ENCODE peak calls at places on chromosomes 6 and 20, in five cellular contexts. D is neural crest cell, A is cardiac muscle cell, I is GM23338, W is stomach. Q is an unnamed sample.

GRCh38 chr6:133707456-133707855 is 181.5 kb upstream of the TCF21 start:
- DNase-seq in D (no peak), A (no peak), I (peak), W (no peak), Q (no peak)

GRCh38 chr6:154548130-154548830 is 37.8 kb upstream of the CNKSR3 start:
- DNase-seq in D (no peak), A (no peak), I (no peak), W (peak), Q (no peak)

GRCh38 chr6:87722831-87723726 is 21.0 kb upstream of the AKIRIN2 start:
- DNase-seq in D (no peak), A (peak), I (peak), W (peak), Q (peak)

GRCh38 chr6:162119349-162119748 is 608.2 kb downstream of the PRKN start:
- DNase-seq in D (no peak), A (no peak), I (peak), W (no peak), Q (no peak)

GRCh38 chr6:123276439-123277045 is 280.5 kb downstream of the CLVS2 start:
- DNase-seq in D (no peak), A (no peak), I (peak), W (no peak), Q (no peak)

GRCh38 chr20:16538779-16539178 is 34.5 kb downstream of the KIF16B start:
- DNase-seq in D (no peak), A (no peak), I (no peak), W (no peak), Q (no peak)

GRCh38 chr20:3157817-3158216 is 1.8 kb downstream of the FASTKD5 start:
- DNase-seq in D (no peak), A (no peak), I (no peak), W (no peak), Q (no peak)

GRCh38 chr20:10075606-10076005 is 40.8 kb downstream of the ANKEF1 start:
- DNase-seq in D (no peak), A (no peak), I (no peak), W (no peak), Q (no peak)

GRCh38 chr6:52157301-52157930 is 28.8 kb upstream of the IL17A start:
- DNase-seq in D (no peak), A (no peak), I (no peak), W (no peak), Q (no peak)

GRCh38 chr6:120451508-120451907 is 882.8 kb downstream of the TBC1D32 start:
- DNase-seq in D (no peak), A (no peak), I (no peak), W (no peak), Q (no peak)

GRCh38 chr6:16450821-16451220 is 212.4 kb downstream of the GMPR start:
- DNase-seq in D (no peak), A (no peak), I (no peak), W (no peak), Q (no peak)

GRCh38 chr20:38143646-38144554 is 21.2 kb downstream of the TGM2 start:
- DNase-seq in D (no peak), A (peak), I (no peak), W (peak), Q (peak)

GRCh38 chr6:157438611-157439109 is 57.7 kb downstream of the ZDHHC14 start:
- DNase-seq in D (no peak), A (no peak), I (no peak), W (no peak), Q (no peak)

GRCh38 chr20:34621383-34622367 is 55.2 kb downstream of the PIGU start:
- DNase-seq in D (no peak), A (no peak), I (no peak), W (no peak), Q (no peak)

GRCh38 chr20:6685181-6685582 is 82.3 kb upstream of the BMP2 start:
- DNase-seq in D (no peak), A (no peak), I (no peak), W (no peak), Q (no peak)

GRCh38 chr6:17562636-17563035 is 37.5 kb upstream of the FAM8A1 start:
- DNase-seq in D (no peak), A (no peak), I (no peak), W (no peak), Q (no peak)

GRCh38 chr20:44601801-44602204 is 19.4 kb downstream of the PKIG start:
- DNase-seq in D (no peak), A (no peak), I (no peak), W (no peak), Q (peak)

GRCh38 chr6:87730310-87730709 is 28.3 kb upstream of the AKIRIN2 start:
- DNase-seq in D (no peak), A (no peak), I (no peak), W (no peak), Q (peak)

GRCh38 chr6:40885139-40885774 is 153.8 kb downstream of the UNC5CL start:
- DNase-seq in D (no peak), A (no peak), I (no peak), W (no peak), Q (no peak)

GRCh38 chr6:34144581-34145160 is 1.2 kb downstream of the GRM4 start:
- DNase-seq in D (no peak), A (no peak), I (no peak), W (no peak), Q (peak)

GRCh38 chr6:34145161-34146020 is 496 bp downstream of the GRM4 start:
- DNase-seq in D (peak), A (peak), I (peak), W (no peak), Q (peak)

GRCh38 chr6:34143196-34143883 is 2.5 kb downstream of the GRM4 start:
- DNase-seq in D (no peak), A (no peak), I (no peak), W (no peak), Q (peak)

GRCh38 chr6:34142599-34142998 is 3.3 kb downstream of the GRM4 start:
- DNase-seq in D (no peak), A (peak), I (peak), W (no peak), Q (no peak)

DNA sequence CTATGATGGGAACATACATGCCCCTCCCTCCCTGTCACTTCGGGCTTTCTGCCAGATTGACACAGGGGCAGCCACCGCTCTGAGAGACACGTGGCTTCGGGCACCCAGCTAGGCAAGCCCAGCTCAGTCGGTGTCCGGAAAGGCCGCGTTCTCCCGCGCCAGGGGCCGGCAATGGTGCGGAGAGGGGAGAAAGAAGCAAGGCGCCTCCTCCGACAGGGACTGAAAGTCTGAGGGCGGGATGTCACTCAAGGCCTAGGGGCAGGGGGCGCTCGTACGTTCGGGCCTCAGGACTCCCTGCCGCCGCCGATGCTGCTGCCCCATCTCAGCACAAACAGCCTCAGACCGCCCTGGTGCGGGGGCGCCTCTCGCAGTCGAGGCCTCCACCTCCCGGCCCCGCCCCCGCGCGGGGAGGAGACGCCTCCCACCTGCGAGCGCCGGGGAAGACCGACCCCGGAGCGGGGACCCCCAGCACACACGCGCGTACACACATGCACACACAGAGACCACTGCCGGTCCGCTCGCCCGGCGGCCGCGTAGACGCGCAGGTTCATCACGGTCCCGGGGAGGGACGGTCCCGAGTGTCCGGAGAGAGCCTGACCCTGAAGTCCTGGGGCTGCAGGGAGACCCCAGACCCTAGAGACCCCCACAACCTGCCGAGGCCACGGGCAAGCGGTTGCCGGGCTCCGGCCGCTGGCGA is 1.9 kb downstream of the GRM4 start:
- DNase-seq in D (peak), A (peak), I (peak), W (no peak), Q (peak)
- TF ChIP-seq CTCF in D (peak), A (no peak), I (peak), W (no peak), Q (no peak)

GRCh38 chr20:57410398-57411323 is 19.5 kb downstream of the RBM38 start:
- DNase-seq in D (no peak), A (no peak), I (no peak), W (no peak), Q (no peak)

GRCh38 chr20:57408131-57408530 is 16.9 kb downstream of the RBM38 start:
- DNase-seq in D (no peak), A (no peak), I (no peak), W (no peak), Q (peak)

GRCh38 chr20:57408536-57409233 is 17.5 kb downstream of the RBM38 start:
- DNase-seq in D (no peak), A (no peak), I (no peak), W (no peak), Q (no peak)

GRCh38 chr20:57409316-57409671 is 18.1 kb downstream of the RBM38 start:
- DNase-seq in D (no peak), A (no peak), I (no peak), W (no peak), Q (no peak)

DNA sequence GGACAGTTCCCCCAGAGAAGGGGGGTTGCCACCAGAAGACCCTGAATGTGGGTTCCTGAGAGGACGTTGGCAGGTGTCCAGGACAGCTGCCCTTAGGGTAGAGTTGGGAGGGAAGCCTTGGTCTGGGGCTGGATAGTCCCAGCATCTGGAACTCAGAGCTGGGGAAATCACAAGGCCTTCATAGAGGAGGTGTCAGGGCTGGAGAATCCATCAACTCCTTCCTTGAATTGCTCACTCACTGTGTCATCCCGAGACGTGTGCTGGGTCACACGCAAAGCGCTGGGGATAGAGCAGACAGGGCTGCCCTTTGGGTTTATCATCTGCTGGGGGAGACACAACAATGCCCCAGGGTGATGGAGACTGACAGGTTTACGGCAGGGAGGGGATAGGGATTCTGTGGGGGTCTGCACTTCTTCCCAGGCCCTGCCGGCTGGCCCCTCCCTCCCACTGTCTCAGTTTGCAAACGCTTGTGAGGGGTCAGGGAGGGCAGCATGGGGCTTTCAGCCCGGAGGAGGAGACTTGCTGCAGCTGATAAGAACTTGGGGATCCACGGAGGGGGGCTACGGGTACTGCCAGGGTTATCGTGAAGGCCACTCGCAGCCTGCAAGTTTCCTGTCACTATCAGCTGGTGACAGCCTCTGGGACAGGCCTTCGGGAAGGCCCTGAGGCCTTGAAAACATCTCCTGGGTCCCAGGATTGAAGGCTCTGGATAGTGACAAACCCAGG is 18.6 kb downstream of the RBM38 start:
- DNase-seq in D (no peak), A (peak), I (no peak), W (no peak), Q (no peak)
- TF ChIP-seq CTCF in D (no peak), A (no peak), I (no peak), W (no peak), Q (no peak)

GRCh38 chr20:32762754-32763201 is 593 bp downstream of the DNMT3B start:
- DNase-seq in D (no peak), A (peak), I (no peak), W (no peak), Q (no peak)
- TF ChIP-seq CTCF in D (no peak), A (no peak), I (no peak), W (no peak), Q (no peak)

GRCh38 chr20:57089701-57090144 is 176.7 kb downstream of the BMP7 start:
- DNase-seq in D (peak), A (peak), I (peak), W (peak), Q (peak)
- TF ChIP-seq CTCF in D (peak), A (peak), I (peak), W (peak), Q (peak)

DNA sequence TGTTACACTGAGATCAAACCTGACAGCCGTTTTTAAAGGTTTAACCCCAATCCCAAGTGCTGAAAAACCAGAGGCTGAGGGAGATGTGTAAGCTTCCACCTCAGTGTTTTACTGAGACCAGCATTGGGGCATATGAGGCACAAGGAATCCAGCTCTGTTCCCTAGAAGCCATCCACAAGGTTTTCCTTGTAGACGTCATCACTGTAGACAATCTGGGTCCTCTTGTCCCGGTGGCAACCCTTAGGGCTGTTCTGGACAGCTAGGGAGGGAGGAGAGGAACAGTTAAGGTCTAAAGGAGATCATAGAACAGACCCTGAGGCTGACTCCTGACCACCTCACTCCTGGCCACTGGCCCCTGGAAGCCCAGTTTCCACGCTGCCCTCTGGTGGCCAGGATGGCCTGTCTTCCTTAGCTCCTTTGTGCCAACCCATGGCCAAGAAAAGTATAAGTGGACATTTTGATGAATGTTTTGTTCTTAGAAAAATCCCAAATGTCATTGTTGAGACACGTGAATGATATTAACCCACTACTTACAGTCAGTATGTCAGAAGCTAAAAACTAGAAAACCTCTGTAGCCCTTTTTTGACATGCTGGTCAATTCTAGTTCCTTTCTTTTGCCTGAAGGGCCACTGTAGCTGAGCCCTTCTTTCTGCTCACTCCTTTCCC is 6.4 kb downstream of the CFB start:
- DNase-seq in D (peak), A (peak), I (peak), W (peak), Q (peak)
- TF ChIP-seq CTCF in D (peak), A (peak), I (peak), W (peak), Q (peak)

GRCh38 chr6:137975058-137975940 is 108.2 kb downstream of the TNFAIP3 start:
- DNase-seq in D (no peak), A (no peak), I (peak), W (no peak), Q (no peak)
- TF ChIP-seq CTCF in D (no peak), A (peak), I (peak), W (peak), Q (peak)

Q was measured in psoas muscle.